ENCODE peak calls at places on chromosomes 3 and 15, in five cellular contexts. G is CD8-positive, alpha-beta T cell; L is lung; S is kidney epithelial cell; F is AG04450. U is an unnamed sample.

GRCh38 chr3:125154800-125155269 is 57.7 kb downstream of the SLC12A8 start:
- DNase-seq in G (no peak), L (no peak), S (no peak), F (no peak), U (no peak)

GRCh38 chr3:136209921-136210320 is 13.8 kb upstream of the MSL2 start:
- DNase-seq in G (no peak), L (no peak), S (no peak), F (peak), U (no peak)

GRCh38 chr15:78021761-78022160 is 55.8 kb downstream of the TBC1D2B start:
- DNase-seq in G (no peak), L (no peak), S (no peak), F (no peak), U (no peak)

GRCh38 chr3:184305577-184305976 is 6.5 kb downstream of the PSMD2 start:
- DNase-seq in G (no peak), L (no peak), S (no peak), F (no peak), U (no peak)

GRCh38 chr15:79051941-79052731 is 38.4 kb downstream of the RASGRF1 start:
- DNase-seq in G (no peak), L (no peak), S (no peak), F (no peak), U (no peak)

GRCh38 chr3:14907043-14907966 is 40.1 kb upstream of the NR2C2 start:
- DNase-seq in G (no peak), L (no peak), S (no peak), F (no peak), U (no peak)

GRCh38 chr3:28244471-28244870 is 3.1 kb downstream of the CMC1 start:
- DNase-seq in G (no peak), L (no peak), S (no peak), F (no peak), U (no peak)

GRCh38 chr3:112388972-112389371 is 56.0 kb downstream of the CD200 start:
- DNase-seq in G (no peak), L (no peak), S (no peak), F (no peak), U (no peak)

GRCh38 chr15:72502220-72502809 is 28.2 kb downstream of the ARIH1 start:
- DNase-seq in G (no peak), L (no peak), S (no peak), F (no peak), U (no peak)

GRCh38 chr3:72238836-72239235 is 453.9 kb upstream of the PROK2 start:
- DNase-seq in G (no peak), L (no peak), S (no peak), F (no peak), U (no peak)
- H3K4me3 ChIP-seq in G (no peak), L (no peak), S (no peak), F (no peak), U (no peak)

DNA sequence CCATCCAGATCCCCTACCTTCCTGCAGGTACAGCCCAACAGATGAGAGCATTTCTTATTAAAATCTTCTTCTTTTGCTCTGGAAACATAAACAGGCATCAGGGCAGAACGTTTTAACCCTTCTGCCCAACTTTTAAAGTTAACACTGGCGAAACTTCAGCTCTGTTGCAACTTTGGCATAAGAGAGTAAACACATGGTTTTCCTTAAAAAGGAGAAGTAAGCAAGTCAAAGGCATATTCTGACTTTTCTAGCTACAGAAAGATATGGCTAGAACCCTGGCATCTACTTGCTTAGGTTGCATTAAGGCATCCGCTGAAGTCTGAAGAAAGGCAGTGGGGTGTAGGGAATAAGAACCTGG is 13.3 kb upstream of the IL16 start:
- DNase-seq in G (no peak), L (no peak), S (no peak), F (no peak), U (no peak)
- H3K4me3 ChIP-seq in G (no peak), L (no peak), S (no peak), F (peak), U (no peak)

DNA sequence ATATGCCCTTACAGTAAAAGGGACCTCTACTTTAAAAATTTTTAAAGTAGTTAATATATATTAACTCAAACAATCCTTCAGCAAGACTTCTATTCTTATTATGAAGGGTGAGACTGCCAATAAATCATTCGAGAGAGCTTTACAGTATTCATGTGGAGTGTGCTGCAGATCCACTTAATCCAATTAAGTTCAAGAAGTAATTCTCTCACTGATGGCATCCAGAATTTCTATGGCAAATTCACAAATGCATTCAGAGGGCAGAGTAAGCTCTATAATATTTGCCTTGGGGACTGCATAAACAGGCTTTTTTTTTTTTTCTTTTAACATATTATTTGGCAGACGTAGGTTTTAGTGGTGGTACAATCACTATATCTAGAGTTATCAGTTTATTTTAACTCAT is 692.0 kb downstream of the NLGN1 start:
- DNase-seq in G (no peak), L (no peak), S (no peak), F (no peak), U (no peak)
- H3K4me3 ChIP-seq in G (no peak), L (no peak), S (no peak), F (no peak), U (no peak)

GRCh38 chr15:29889545-29890329 is 67.5 kb upstream of the TJP1 start:
- DNase-seq in G (no peak), L (no peak), S (no peak), F (no peak), U (no peak)
- H3K4me3 ChIP-seq in G (no peak), L (no peak), S (no peak), F (no peak), U (no peak)

GRCh38 chr15:60118564-60119080 is 114.5 kb downstream of the FOXB1 start:
- DNase-seq in G (no peak), L (no peak), S (no peak), F (no peak), U (no peak)
- H3K4me3 ChIP-seq in G (no peak), L (no peak), S (no peak), F (no peak), U (no peak)

GRCh38 chr3:3172627-3173026 is 6.9 kb downstream of the CRBN start:
- DNase-seq in G (no peak), L (no peak), S (no peak), F (no peak), U (no peak)
- H3K4me3 ChIP-seq in G (no peak), L (no peak), S (no peak), F (no peak), U (no peak)

GRCh38 chr3:58010562-58010961 is 2.3 kb downstream of the FLNB start:
- DNase-seq in G (no peak), L (no peak), S (no peak), F (no peak), U (no peak)
- H3K4me3 ChIP-seq in G (peak), L (peak), S (peak), F (peak), U (no peak)

GRCh38 chr3:113436794-113437193 is 4.5 kb downstream of the CFAP44 start:
- DNase-seq in G (no peak), L (no peak), S (peak), F (peak), U (no peak)

GRCh38 chr3:113439576-113439975 is 1.7 kb downstream of the CFAP44 start:
- DNase-seq in G (no peak), L (no peak), S (no peak), F (no peak), U (no peak)

GRCh38 chr3:113438224-113438623 is 3.1 kb downstream of the CFAP44 start:
- DNase-seq in G (no peak), L (no peak), S (no peak), F (no peak), U (no peak)

DNA sequence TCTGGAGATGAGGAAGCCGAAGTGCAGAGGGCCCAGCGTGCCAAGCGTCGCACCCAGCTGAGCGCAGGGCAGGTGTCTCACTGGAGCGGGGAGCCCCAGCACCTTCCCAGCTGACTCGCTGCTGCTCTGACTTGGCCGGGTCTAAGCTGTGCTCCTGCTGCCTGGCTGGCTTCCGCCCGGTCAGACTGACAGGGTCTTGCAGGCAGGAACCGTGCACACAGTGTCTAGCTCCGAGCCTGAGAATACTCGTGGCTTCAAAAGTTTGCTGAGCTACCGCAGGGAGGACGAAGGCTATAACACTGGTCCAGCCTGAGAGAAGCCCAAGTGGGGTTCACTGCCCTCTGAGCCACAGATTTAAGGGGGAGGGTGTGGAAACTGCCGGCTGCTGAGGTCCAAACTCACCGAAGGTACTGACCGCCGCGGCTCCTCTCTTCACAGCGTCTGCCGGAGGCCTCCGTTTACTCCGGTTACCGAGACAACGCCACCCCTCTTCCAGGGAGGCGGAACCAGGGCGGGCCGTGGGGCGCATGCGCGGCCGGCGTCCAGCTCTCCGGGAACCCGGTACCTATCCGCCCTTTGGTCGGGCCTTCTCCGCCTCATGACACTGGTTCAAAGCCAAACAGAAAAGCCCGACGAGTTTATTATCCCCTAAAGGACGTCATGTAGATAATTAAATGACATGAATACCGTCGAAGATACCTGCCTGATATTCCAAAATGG is at the start of gene CFAP44:
- DNase-seq in G (peak), L (peak), S (no peak), F (peak), U (peak)
- H3K4me3 ChIP-seq in G (peak), L (no peak), S (peak), F (peak), U (peak)

GRCh38 chr3:157438371-157438735 is 1.7 kb downstream of the PTX3 start:
- DNase-seq in G (no peak), L (no peak), S (no peak), F (no peak), U (no peak)
- H3K4me3 ChIP-seq in G (no peak), L (peak), S (peak), F (peak), U (peak)